ENCODE peak calls at places on chromosomes 2 and 18, in seven cellular contexts. H is NCI-H2029, W is AG08395, R is astrocyte of the spinal cord, I is skeletal muscle cell, X is GM10248, N is stomach. Q is an unnamed sample.

GRCh38 chr2:156118753-156119416 is 213.6 kb downstream of the NR4A2 start:
- DNase-seq in W (no peak), N (no peak), X (no peak), H (no peak), I (no peak), R (no peak), Q (no peak)

GRCh38 chr2:194602750-194603149 is 1054.3 kb upstream of the SLC39A10 start:
- DNase-seq in X (no peak), N (no peak), H (no peak), R (no peak), I (no peak), W (no peak), Q (no peak)

GRCh38 chr2:104897515-104898184 is 43.7 kb downstream of the POU3F3 start:
- DNase-seq in W (no peak), H (no peak), N (no peak), R (peak), X (no peak), I (peak), Q (no peak)

GRCh38 chr18:55452123-55452611 is 135.8 kb downstream of the TCF4 start:
- DNase-seq in R (no peak), I (peak), H (no peak), W (peak), N (no peak), X (no peak), Q (no peak)

GRCh38 chr18:49510393-49511115 is 23.5 kb upstream of the C18orf32 start:
- DNase-seq in W (peak), N (peak), R (peak), H (peak), X (peak), I (no peak), Q (peak)

GRCh38 chr2:211599146-211599545 is 939.5 kb downstream of the ERBB4 start:
- DNase-seq in X (no peak), N (no peak), W (no peak), R (no peak), H (no peak), I (no peak), Q (no peak)

GRCh38 chr2:165627463-165627862 is 158.0 kb downstream of the CSRNP3 start:
- DNase-seq in W (no peak), N (no peak), H (no peak), R (peak), X (no peak), I (peak), Q (no peak)

GRCh38 chr2:203894262-203894661 is 26.7 kb downstream of the CTLA4 start:
- DNase-seq in H (no peak), W (no peak), N (no peak), I (no peak), X (no peak), R (no peak), Q (no peak)

GRCh38 chr2:50491541-50492114 is 540.3 kb downstream of the NRXN1 start:
- DNase-seq in I (peak), N (no peak), R (peak), W (peak), H (no peak), X (peak), Q (no peak)

GRCh38 chr18:2114765-2115164 is 456.5 kb downstream of the METTL4 start:
- DNase-seq in R (no peak), X (no peak), H (no peak), W (no peak), I (no peak), N (no peak), Q (no peak)